ENCODE peak calls at places on chromosomes 1 and 21, in five cellular contexts. A is EL; L is NCI-H2029; N is epithelial cell of prostate; R is stimulated activated effector memory CD8-positive, alpha-beta T cell treated with anti-CD3 and anti-CD28 coated beads, Interleukin-12 subunit alpha, Interleukin-12 subunit beta, amount 100 ng/mL, for 72 hours. U is an unnamed sample.

GRCh38 chr1:218273757-218274505 is 11.2 kb upstream of the RRP15 start:
- DNase-seq in L (peak; percentile 77), A (no peak), R (no peak), N (no peak), U (no peak)

GRCh38 chr1:86429830-86430229 is 5.9 kb downstream of the CLCA2 start:
- DNase-seq in A (peak; percentile 95), N (peak; percentile 73), L (no peak), R (no peak), U (peak; percentile 64)

GRCh38 chr1:213136190-213136917 is 85.3 kb downstream of the RPS6KC1 start:
- DNase-seq in L (no peak), A (no peak), N (no peak), R (no peak), U (no peak)

GRCh38 chr1:97901017-97901658 is 19.7 kb downstream of the DPYD start:
- DNase-seq in N (no peak), R (no peak), A (peak; percentile 48), L (no peak), U (no peak)

GRCh38 chr1:112849967-112850641 is 105.9 kb downstream of the SLC16A1 start:
- DNase-seq in R (no peak), N (no peak), A (peak; percentile 48), L (no peak), U (no peak)

GRCh38 chr1:181219938-181220337 is 131.4 kb downstream of the IER5 start:
- DNase-seq in R (no peak), N (peak; percentile 2), A (no peak), L (no peak), U (no peak)

GRCh38 chr1:41673355-41673754 is 188.9 kb upstream of the EDN2 start:
- DNase-seq in N (no peak), A (no peak), R (no peak), L (no peak), U (no peak)

GRCh38 chr1:109402025-109402424 is 4.3 kb upstream of the SORT1 start:
- DNase-seq in N (no peak), L (no peak), R (no peak), A (no peak), U (no peak)

GRCh38 chr1:59776960-59777852 is 37.5 kb upstream of the HOOK1 start:
- DNase-seq in L (no peak), N (no peak), R (no peak), A (peak; percentile 61), U (no peak)

GRCh38 chr1:244273845-244274619 is 177.7 kb downstream of the ADSS2 start:
- DNase-seq in N (peak; percentile 51), R (no peak), A (peak; percentile 99), L (no peak), U (peak; percentile 84)

GRCh38 chr1:230517786-230518185 is 91.7 kb upstream of the PGBD5 start:
- DNase-seq in N (peak; percentile 27), A (no peak), L (peak; percentile 62), R (no peak), U (no peak)

GRCh38 chr1:12232221-12232620 is 2.4 kb downstream of the VPS13D start:
- DNase-seq in N (peak; percentile 92), A (no peak), L (no peak), R (no peak), U (peak; percentile 91)

GRCh38 chr1:201266774-201267173 is 16.5 kb upstream of the PKP1 start:
- DNase-seq in N (peak; percentile 95), A (peak; percentile 89), R (no peak), L (no peak), U (peak; percentile 93)

GRCh38 chr1:205493241-205494085 is 11.0 kb upstream of the CDK18 start:
- DNase-seq in L (no peak), R (no peak), N (no peak), A (peak; percentile 81), U (no peak)

GRCh38 chr1:18878538-18879220 is 19.2 kb upstream of the TAS1R2 start:
- DNase-seq in N (no peak), A (no peak), L (no peak), R (no peak), U (no peak)

GRCh38 chr21:45141507-45141906 is 67.1 kb downstream of the ADARB1 start:
- DNase-seq in R (no peak), N (no peak), L (no peak), A (no peak), U (no peak)

GRCh38 chr1:99171126-99171813 is 93.0 kb upstream of the PLPPR4 start:
- DNase-seq in N (no peak), R (no peak), A (no peak), L (no peak), U (no peak)

GRCh38 chr1:230303069-230303468 is 123.1 kb downstream of the PGBD5 start:
- DNase-seq in R (no peak), L (no peak), N (no peak), A (peak; percentile 10), U (no peak)

GRCh38 chr21:41769521-41769920 is 2.7 kb upstream of the RIPK4 start:
- DNase-seq in L (no peak), R (no peak), N (no peak), A (no peak), U (no peak)

GRCh38 chr1:61221642-61222041 is 139.3 kb downstream of the NFIA start:
- DNase-seq in R (no peak), A (no peak), L (no peak), N (no peak), U (no peak)

GRCh38 chr1:177739780-177740179 is 230.1 kb downstream of the SEC16B start:
- DNase-seq in N (no peak), R (no peak), L (no peak), A (no peak), U (no peak)

GRCh38 chr1:226651041-226651731 is 87.9 kb downstream of the ITPKB start:
- DNase-seq in A (no peak), R (no peak), N (no peak), L (no peak), U (no peak)

GRCh38 chr1:109786531-109787021 is 22.9 kb upstream of the EPS8L3 start:
- DNase-seq in A (no peak), R (no peak), L (peak; percentile 30), N (no peak), U (no peak)

GRCh38 chr1:46184920-46185658 is 8.8 kb upstream of the P3R3URF start:
- DNase-seq in N (no peak), A (no peak), L (peak; percentile 42), R (no peak), U (no peak)

GRCh38 chr1:25360596-25361581 is 22.8 kb downstream of the TMEM50A start:
- DNase-seq in A (peak; percentile 87), R (no peak), L (no peak), N (no peak), U (no peak)

GRCh38 chr1:200279810-200280411 is 129.9 kb downstream of the ZNF281 start:
- DNase-seq in R (no peak), N (no peak), L (peak; percentile 23), A (peak; percentile 69), U (peak; percentile 13)

GRCh38 chr1:234676103-234676594 is 66.2 kb upstream of the IRF2BP2 start:
- DNase-seq in N (no peak), R (peak; percentile 29), A (peak; percentile 76), L (peak; percentile 65), U (no peak)

GRCh38 chr1:203765029-203765837 is at the start of gene LAX1:
- DNase-seq in R (peak; percentile 52), N (no peak), L (no peak), A (no peak), U (no peak)

GRCh38 chr1:41045740-41046139 is 24.2 kb upstream of the SLFNL1 start:
- DNase-seq in A (no peak), L (peak; percentile 68), N (peak; percentile 86), R (no peak), U (peak; percentile 72)

GRCh38 chr1:164577291-164577690 is 18.3 kb downstream of the PBX1 start:
- DNase-seq in N (no peak), R (no peak), L (no peak), A (no peak), U (no peak)

GRCh38 chr1:194833111-194833510 is 1646.7 kb upstream of the B3GALT2 start:
- DNase-seq in A (no peak), R (no peak), N (no peak), L (no peak), U (no peak)

GRCh38 chr1:156077430-156077760 is 4.9 kb downstream of the MEX3A start:
- DNase-seq in R (no peak), L (no peak), A (no peak), N (no peak), U (no peak)

GRCh38 chr21:15552914-15553491 is 176.8 kb upstream of the USP25 start:
- DNase-seq in R (no peak), N (no peak), L (no peak), A (peak; percentile 13), U (no peak)

GRCh38 chr21:17441370-17441769 is 71.5 kb upstream of the CXADR start:
- DNase-seq in R (no peak), N (peak; percentile 89), A (no peak), L (peak; percentile 92), U (no peak)

GRCh38 chr1:31467005-31467674 is 54.1 kb downstream of the SERINC2 start:
- DNase-seq in R (no peak), L (no peak), N (no peak), A (peak; percentile 17), U (no peak)

GRCh38 chr1:204923626-204924012 is 53.0 kb downstream of the NFASC start:
- DNase-seq in L (no peak), R (no peak), A (no peak), N (no peak), U (no peak)

GRCh38 chr1:187685338-187685737 is 856.6 kb downstream of the PLA2G4A start:
- DNase-seq in A (peak; percentile 48), N (no peak), L (no peak), R (no peak), U (no peak)

GRCh38 chr1:224067621-224068457 is 46.1 kb upstream of the FBXO28 start:
- DNase-seq in N (peak; percentile 71), R (no peak), L (no peak), A (peak; percentile 70), U (no peak)

GRCh38 chr1:161115132-161115711 is 2.6 kb downstream of the PFDN2 start:
- DNase-seq in N (peak; percentile 99), L (no peak), A (peak; percentile 92), R (no peak), U (peak; percentile 100)